ENCODE peak calls at places on chromosomes 11 and 22, in ten cellular contexts. U is stimulated activated CD4-positive, alpha-beta T cell treated with anti-CD3 and anti-CD28 coated beads, Interleukin-2, amount 100 ng/mL, for 24 hours; A is left cardiac atrium; Q is colonic mucosa; I is effector CD4-positive, alpha-beta T cell; E is kidney; N is anterior cingulate cortex; M is bronchial epithelial cell; G is neuronal stem cell; D is activated CD4-positive, CD25-positive, alpha-beta regulatory T cell treated with anti-CD3 and anti-CD28 coated beads, Interleukin-2, amount 50 U/mL, for 72 hours. Z is an unnamed sample.

GRCh38 chr11:65714433-65714832 is 2.4 kb downstream of the KAT5 start:
- DNase-seq in U (no peak), G (no peak), A (no peak), M (no peak), Q (no peak), D (no peak), I (no peak), N (no peak), E (no peak), Z (no peak)

GRCh38 chr11:76772100-76772782 is 10.9 kb upstream of the TSKU start:
- DNase-seq in G (no peak), D (no peak), Q (no peak), I (no peak), E (no peak), N (no peak), M (no peak), A (no peak), U (no peak), Z (peak)

GRCh38 chr11:7281083-7281482 is 29.4 kb downstream of the SYT9 start:
- DNase-seq in N (no peak), A (no peak), Q (no peak), D (no peak), E (no peak), I (no peak), U (no peak), M (peak), G (no peak), Z (peak)

GRCh38 chr22:48752451-48753380 is 1075.0 kb downstream of the BRD1 start:
- DNase-seq in A (no peak), G (no peak), E (no peak), Q (no peak), U (no peak), M (no peak), N (no peak), D (no peak), I (no peak), Z (no peak)

GRCh38 chr11:7612056-7612660 is 61.1 kb downstream of the CYB5R2 start:
- DNase-seq in I (no peak), M (no peak), A (no peak), Q (no peak), N (no peak), D (no peak), U (no peak), E (no peak), G (no peak), Z (no peak)

GRCh38 chr11:100876826-100877545 is 189.9 kb downstream of the ARHGAP42 start:
- DNase-seq in G (no peak), N (no peak), D (no peak), U (no peak), E (no peak), M (peak), A (no peak), I (no peak), Q (no peak), Z (peak)

GRCh38 chr22:42797021-42797420 is 60.1 kb downstream of the ARFGAP3 start:
- DNase-seq in D (no peak), A (peak), N (no peak), M (no peak), I (no peak), E (no peak), G (no peak), U (no peak), Q (no peak), Z (no peak)

GRCh38 chr11:130601141-130601540 is 152.7 kb downstream of the ADAMTS15 start:
- DNase-seq in I (no peak), G (no peak), M (no peak), A (peak), U (no peak), N (no peak), E (peak), D (no peak), Q (no peak), Z (peak)

GRCh38 chr11:100719809-100720221 is 32.7 kb downstream of the ARHGAP42 start:
- DNase-seq in E (peak), I (no peak), D (no peak), N (peak), Q (peak), U (no peak), A (peak), G (no peak), M (peak), Z (peak)

GRCh38 chr11:83736689-83737088 is 450.5 kb upstream of the CCDC90B start:
- DNase-seq in N (no peak), Q (no peak), E (no peak), D (no peak), I (no peak), M (no peak), U (no peak), A (no peak), G (no peak), Z (no peak)

GRCh38 chr22:29041408-29041807 is 20.2 kb downstream of the C22orf31 start:
- DNase-seq in G (no peak), U (no peak), A (peak), D (no peak), I (no peak), M (no peak), Q (no peak), N (peak), E (no peak), Z (peak)

GRCh38 chr11:122399375-122399774 is 256.1 kb upstream of the UBASH3B start:
- DNase-seq in D (no peak), Q (no peak), M (peak), N (no peak), G (no peak), U (no peak), A (no peak), E (no peak), I (no peak), Z (no peak)

GRCh38 chr11:70158201-70158600 is 44.9 kb upstream of the FADD start:
- DNase-seq in G (no peak), D (no peak), E (no peak), Q (no peak), N (no peak), I (no peak), U (no peak), M (no peak), A (no peak), Z (peak)

GRCh38 chr11:6656581-6656915 is 939 bp upstream of the DCHS1 start:
- DNase-seq in E (no peak), Q (no peak), M (no peak), N (no peak), G (no peak), U (no peak), D (no peak), A (no peak), I (no peak), Z (no peak)

GRCh38 chr22:44159230-44159629 is 21.5 kb upstream of the PARVG start:
- DNase-seq in Q (no peak), N (no peak), D (no peak), I (no peak), U (no peak), A (no peak), M (no peak), G (no peak), E (peak), Z (no peak)

GRCh38 chr11:27296406-27296994 is 66.5 kb downstream of the CCDC34 start:
- DNase-seq in G (no peak), U (no peak), D (no peak), I (no peak), M (peak), E (no peak), Q (no peak), A (no peak), N (no peak), Z (peak)

GRCh38 chr22:38704568-38705234 is 1.0 kb upstream of the GTPBP1 start:
- DNase-seq in G (no peak), E (no peak), U (no peak), I (no peak), M (no peak), D (no peak), N (no peak), Q (no peak), A (no peak), Z (no peak)

GRCh38 chr11:36564376-36565032 is 3.3 kb upstream of the RAG1 start:
- DNase-seq in I (peak), M (peak), N (peak), Q (peak), D (no peak), G (peak), U (peak), E (no peak), A (peak), Z (peak)

GRCh38 chr11:36899796-36900195 is 301.8 kb upstream of the RAG2 start:
- DNase-seq in A (no peak), U (no peak), N (no peak), G (peak), E (no peak), M (no peak), I (no peak), D (no peak), Q (no peak), Z (no peak)

GRCh38 chr11:76205252-76206076 is 838 bp downstream of the WNT11 start:
- DNase-seq in N (no peak), I (no peak), D (no peak), M (no peak), G (no peak), A (no peak), U (no peak), Q (no peak), E (peak), Z (no peak)

GRCh38 chr11:35146074-35146521 is 7.1 kb downstream of the CD44 start:
- DNase-seq in D (peak), M (peak), A (no peak), Q (no peak), I (peak), E (no peak), N (no peak), U (peak), G (no peak), Z (no peak)

GRCh38 chr11:34208266-34209135 is 103.1 kb downstream of the NAT10 start:
- DNase-seq in A (no peak), U (peak), D (no peak), N (no peak), Q (no peak), M (peak), E (no peak), G (no peak), I (no peak), Z (peak)

GRCh38 chr22:43031617-43032016 is 16.7 kb upstream of the PACSIN2 start:
- DNase-seq in M (no peak), E (no peak), I (no peak), A (no peak), Q (no peak), U (no peak), G (no peak), N (no peak), D (no peak), Z (no peak)

GRCh38 chr11:32312865-32313403 is 122.4 kb downstream of the WT1 start:
- DNase-seq in Q (peak), N (no peak), D (no peak), E (no peak), G (no peak), A (peak), U (peak), I (no peak), M (peak), Z (peak)

GRCh38 chr11:93238956-93239355 is 41.2 kb upstream of the SLC36A4 start:
- DNase-seq in G (no peak), Q (no peak), M (peak), D (no peak), E (no peak), N (no peak), U (no peak), A (no peak), I (no peak), Z (no peak)

GRCh38 chr11:110928373-110928772 is 216.1 kb upstream of the ARHGAP20 start:
- DNase-seq in N (no peak), A (no peak), U (no peak), M (no peak), Q (no peak), E (no peak), I (no peak), G (no peak), D (no peak), Z (no peak)

GRCh38 chr11:58963551-58964075 is 24.3 kb downstream of the GLYATL1 start:
- DNase-seq in G (peak), D (no peak), Q (no peak), I (no peak), E (no peak), M (peak), A (peak), U (no peak), N (no peak), Z (peak)

GRCh38 chr11:8828580-8829358 is 82.2 kb upstream of the AKIP1 start:
- DNase-seq in G (no peak), I (no peak), Q (no peak), U (no peak), E (no peak), A (no peak), M (no peak), D (no peak), N (no peak), Z (no peak)

GRCh38 chr11:69689484-69690319 is 14.1 kb downstream of the FGF19 start:
- DNase-seq in Q (no peak), M (no peak), I (no peak), A (no peak), U (no peak), D (no peak), E (no peak), G (no peak), N (no peak), Z (no peak)

GRCh38 chr11:118012083-118012669 is 26.0 kb downstream of the IL10RA start:
- DNase-seq in M (peak), A (no peak), G (no peak), D (no peak), Q (no peak), N (no peak), I (no peak), U (no peak), E (no peak), Z (peak)